ENCODE peak calls at places on chromosome 1, in five cellular contexts. A is mucosa of descending colon, Q is astrocyte of the cerebellum, M is NCI-H1436, B is cardiac fibroblast. I is an unnamed sample.

GRCh38 chr1:202172015-202172355 is 11.6 kb upstream of the PTPN7 start:
- DNase-seq in A (no peak), Q (no peak), M (no peak), B (no peak), I (no peak)

GRCh38 chr1:53371121-53371666 is 43.3 kb upstream of the LRP8 start:
- DNase-seq in A (no peak), Q (no peak), M (no peak), B (no peak), I (no peak)

GRCh38 chr1:50147451-50147850 is 38.7 kb downstream of the ELAVL4 start:
- DNase-seq in A (no peak), Q (no peak), M (no peak), B (no peak), I (no peak)

GRCh38 chr1:119702384-119702783 is 9.3 kb upstream of the PHGDH start:
- DNase-seq in A (no peak), Q (no peak), M (no peak), B (peak; percentile 88), I (no peak)

GRCh38 chr1:7553042-7553690 is 217.9 kb upstream of the VAMP3 start:
- DNase-seq in A (no peak), Q (no peak), M (no peak), B (no peak), I (no peak)

GRCh38 chr1:167789501-167789900 is 67.7 kb downstream of the MPZL1 start:
- DNase-seq in A (no peak), Q (no peak), M (no peak), B (peak; percentile 71), I (no peak)

GRCh38 chr1:183164350-183164749 is 21.7 kb upstream of the LAMC2 start:
- DNase-seq in A (no peak), Q (peak; percentile 27), M (no peak), B (peak; percentile 76), I (no peak)

GRCh38 chr1:110390692-110391232 is at the start of gene SLC16A4:
- DNase-seq in A (no peak), Q (peak; percentile 64), M (no peak), B (peak; percentile 51), I (no peak)

GRCh38 chr1:33410091-33410701 is 20.7 kb downstream of the PHC2 start:
- DNase-seq in A (no peak), Q (no peak), M (no peak), B (peak; percentile 85), I (no peak)

GRCh38 chr1:208242829-208243521 is 1.2 kb downstream of the PLXNA2 start:
- DNase-seq in A (peak; percentile 33), Q (no peak), M (no peak), B (no peak), I (no peak)

GRCh38 chr1:15959847-15960446 is 16.0 kb downstream of the ZBTB17 start:
- DNase-seq in A (no peak), Q (no peak), M (no peak), B (no peak), I (no peak)

GRCh38 chr1:100719490-100719889 is at the start of gene VCAM1:
- DNase-seq in A (peak; percentile 29), Q (no peak), M (no peak), B (no peak), I (no peak)

GRCh38 chr1:228177936-228178710 is 12.5 kb downstream of the IBA57 start:
- DNase-seq in A (no peak), Q (no peak), M (no peak), B (no peak), I (no peak)

GRCh38 chr1:230031131-230031530 is 35.9 kb upstream of the GALNT2 start:
- DNase-seq in A (no peak), Q (no peak), M (no peak), B (peak; percentile 64), I (no peak)

GRCh38 chr1:155650231-155650757 is 38.3 kb downstream of the YY1AP1 start:
- DNase-seq in A (no peak), Q (no peak), M (no peak), B (no peak), I (no peak)

GRCh38 chr1:26288311-26288941 is 8.5 kb downstream of the SH3BGRL3 start:
- DNase-seq in A (peak; percentile 26), Q (no peak), M (no peak), B (no peak), I (no peak)

GRCh38 chr1:78333426-78334012 is 157.3 kb upstream of the PTGFR start:
- DNase-seq in A (no peak), Q (no peak), M (no peak), B (peak; percentile 79), I (peak; percentile 18)

GRCh38 chr1:201756411-201756810 is 72.5 kb upstream of the IPO9 start:
- DNase-seq in A (no peak), Q (no peak), M (no peak), B (peak; percentile 82), I (no peak)

GRCh38 chr1:199854681-199855321 is 172.7 kb upstream of the NR5A2 start:
- DNase-seq in A (no peak), Q (no peak), M (no peak), B (peak; percentile 55), I (no peak)

GRCh38 chr1:245788269-245788668 is 633.5 kb downstream of the KIF26B start:
- DNase-seq in A (no peak), Q (peak; percentile 94), M (no peak), B (peak; percentile 97), I (peak; percentile 90)

GRCh38 chr1:230072296-230072695 is 5.3 kb downstream of the GALNT2 start:
- DNase-seq in A (no peak), Q (no peak), M (no peak), B (no peak), I (no peak)

GRCh38 chr1:116855220-116855619 is 54.5 kb upstream of the PTGFRN start:
- DNase-seq in A (peak; percentile 43), Q (peak; percentile 44), M (no peak), B (no peak), I (no peak)

GRCh38 chr1:86846166-86846647 is 67.7 kb downstream of the SELENOF start:
- DNase-seq in A (no peak), Q (peak; percentile 76), M (peak; percentile 30), B (peak; percentile 90), I (peak; percentile 50)

GRCh38 chr1:79859212-79859948 is 852.9 kb upstream of the ADGRL4 start:
- DNase-seq in A (peak; percentile 4), Q (peak; percentile 32), M (no peak), B (peak; percentile 85), I (no peak)

GRCh38 chr1:110464340-110464739 is 13.4 kb downstream of the PROK1 start:
- DNase-seq in A (no peak), Q (no peak), M (no peak), B (peak; percentile 49), I (peak; percentile 39)

GRCh38 chr1:8238141-8239038 is 79.5 kb upstream of the SLC45A1 start:
- DNase-seq in A (peak; percentile 58), Q (peak; percentile 49), M (no peak), B (peak; percentile 99), I (peak; percentile 78)

GRCh38 chr1:63411081-63411480 is 43.7 kb downstream of the ALG6 start:
- DNase-seq in A (no peak), Q (no peak), M (no peak), B (no peak), I (no peak)

GRCh38 chr1:238653693-238654321 is 732.6 kb upstream of the CHRM3 start:
- DNase-seq in A (no peak), Q (peak; percentile 81), M (no peak), B (peak; percentile 90), I (no peak)

GRCh38 chr1:156086256-156086662 is 4.0 kb upstream of the MEX3A start:
- DNase-seq in A (no peak), Q (peak; percentile 67), M (no peak), B (peak; percentile 85), I (no peak)

GRCh38 chr1:228174482-228175315 is 9.1 kb downstream of the IBA57 start:
- DNase-seq in A (peak; percentile 34), Q (no peak), M (no peak), B (no peak), I (no peak)

GRCh38 chr1:65235867-65236805 is 73.2 kb upstream of the DNAJC6 start:
- DNase-seq in A (no peak), Q (peak; percentile 32), M (peak; percentile 56), B (peak; percentile 75), I (no peak)

GRCh38 chr1:116585886-116586285 is 15.1 kb upstream of the CD58 start:
- DNase-seq in A (no peak), Q (no peak), M (no peak), B (no peak), I (no peak)

GRCh38 chr1:51236548-51237312 is 657 bp downstream of the RNF11 start:
- DNase-seq in A (peak; percentile 74), Q (no peak), M (no peak), B (peak; percentile 56), I (no peak)

GRCh38 chr1:229758101-229759036 is 132.3 kb downstream of the URB2 start:
- DNase-seq in A (no peak), Q (no peak), M (no peak), B (no peak), I (no peak)

GRCh38 chr1:192485692-192486436 is 89.7 kb upstream of the RGS1 start:
- DNase-seq in A (peak; percentile 48), Q (peak; percentile 99), M (no peak), B (peak; percentile 98), I (peak; percentile 98)

GRCh38 chr1:85258536-85259117 is 835 bp downstream of the C1orf52 start:
- DNase-seq in A (no peak), Q (no peak), M (no peak), B (peak; percentile 23), I (no peak)

GRCh38 chr1:231653611-231654010 is 27.0 kb downstream of the DISC1 start:
- DNase-seq in A (no peak), Q (no peak), M (no peak), B (no peak), I (no peak)

GRCh38 chr1:156766288-156767100 is 841 bp upstream of the PRCC start:
- DNase-seq in A (no peak), Q (no peak), M (no peak), B (peak; percentile 19), I (no peak)

I was measured in AG04450.